ENCODE peak calls at places on chromosomes 5 and 9, in four cellular contexts. B is stimulated activated CD8-positive, alpha-beta memory T cell treated with anti-CD3 and anti-CD28 coated beads, Interleukin-2, amount 100 ng/mL, for 48 hours; S is GM19239; I is iris pigment epithelial cell. Z is an unnamed sample.

GRCh38 chr5:57650360-57651069 is 167.9 kb upstream of the ACTBL2 start:
- DNase-seq in B (no peak), S (peak; percentile 4), I (peak; percentile 78), Z (peak; percentile 85)

GRCh38 chr5:159850192-159850573 is 66.1 kb upstream of the ADRA1B start:
- DNase-seq in S (no peak), I (peak; percentile 78), B (no peak), Z (no peak)

GRCh38 chr5:2201832-2202231 is 319.1 kb upstream of the IRX4 start:
- DNase-seq in S (no peak), I (no peak), B (no peak), Z (no peak)

GRCh38 chr5:136016945-136017530 is 11.8 kb upstream of the TGFBI start:
- DNase-seq in B (no peak), I (peak; percentile 76), S (no peak), Z (peak; percentile 5)

GRCh38 chr9:69149321-69149807 is 24.7 kb upstream of the TJP2 start:
- DNase-seq in I (peak; percentile 88), B (no peak), S (no peak), Z (peak; percentile 42)

GRCh38 chr5:96517294-96517693 is 84.2 kb upstream of the PCSK1 start:
- DNase-seq in I (peak; percentile 48), B (no peak), S (no peak), Z (no peak)

GRCh38 chr5:172801184-172801671 is 30.2 kb upstream of the DUSP1 start:
- DNase-seq in S (no peak), B (no peak), I (peak; percentile 97), Z (peak; percentile 21)

GRCh38 chr5:170136493-170136892 is 30.8 kb downstream of the FOXI1 start:
- DNase-seq in S (no peak), I (no peak), B (no peak), Z (no peak)

GRCh38 chr5:151740958-151741373 is 17.5 kb downstream of the ATOX1 start:
- DNase-seq in I (peak; percentile 81), B (no peak), S (no peak), Z (no peak)

GRCh38 chr9:87198716-87199115 is 251.4 kb upstream of the GAS1 start:
- DNase-seq in S (no peak), I (peak; percentile 54), B (no peak), Z (no peak)

GRCh38 chr5:112933651-112934365 is 11.8 kb upstream of the REEP5 start:
- DNase-seq in I (peak; percentile 57), B (no peak), S (no peak), Z (no peak)

GRCh38 chr5:119743927-119744326 is 114.6 kb downstream of the FAM170A start:
- DNase-seq in I (peak; percentile 60), B (no peak), S (peak; percentile 28), Z (peak; percentile 72)

GRCh38 chr5:88979717-88980116 is 96.7 kb upstream of the MEF2C start:
- DNase-seq in B (no peak), S (no peak), I (no peak), Z (no peak)

GRCh38 chr5:60829490-60830266 is 14.4 kb downstream of the ELOVL7 start:
- DNase-seq in B (no peak), I (no peak), S (no peak), Z (no peak)

GRCh38 chr9:134384811-134385479 is 58.7 kb downstream of the RXRA start:
- DNase-seq in B (no peak), I (no peak), S (no peak), Z (no peak)